ENCODE peak calls at places on chromosomes 5 and 9, in nine cellular contexts. M is MM.1S, A is fibroblast of lung, D is breast epithelium, T is HepG2, G is ascending aorta, Z is body of pancreas, P is lung, V is H9. J is an unnamed sample. For H3K4me1, the result is how much of the 10 kb centered on the place peaks cover.

GRCh38 chr9:100472725-100473261 is at the start of gene TMEFF1:
- DNase-seq in M (peak), A (peak), D (no peak), T (peak), G (no peak), Z (peak), P (no peak), V (peak), J (no peak)

GRCh38 chr5:154444559-154445421 is 1.0 kb upstream of the SAP30L start:
- DNase-seq in M (peak), A (no peak), D (no peak), T (no peak), G (peak), Z (peak), P (no peak), V (peak), J (no peak)

GRCh38 chr5:132065351-132065937 is 5.0 kb downstream of the IL3 start:
- DNase-seq in M (peak), A (peak), D (peak), T (peak), G (no peak), Z (peak), P (peak), V (peak), J (no peak)

GRCh38 chr9:75451045-75451444 is 362.7 kb downstream of the OSTF1 start:
- DNase-seq in M (no peak), A (no peak), D (no peak), T (no peak), G (no peak), Z (no peak), P (no peak), V (no peak), J (no peak)

GRCh38 chr5:37436146-37436934 is 57.2 kb downstream of the WDR70 start:
- DNase-seq in M (peak), A (no peak), D (no peak), T (no peak), G (no peak), Z (no peak), P (no peak), V (no peak), J (no peak)

GRCh38 chr9:135480071-135480941 is 724 bp downstream of the PPP1R26 start:
- DNase-seq in M (peak), A (peak), D (no peak), T (peak), G (no peak), Z (peak), P (no peak), V (peak), J (no peak)

GRCh38 chr5:148972958-148973357 is 89.9 kb downstream of the SH3TC2 start:
- DNase-seq in M (no peak), A (peak), D (no peak), T (peak), G (peak), Z (no peak), P (peak), V (no peak), J (peak)

GRCh38 chr5:56683281-56683680 is 132.1 kb upstream of the MAP3K1 start:
- DNase-seq in M (no peak), A (no peak), D (no peak), T (no peak), G (no peak), Z (no peak), P (no peak), V (no peak), J (no peak)

GRCh38 chr5:167217097-167217743 is 1074.2 kb upstream of the WWC1 start:
- DNase-seq in M (no peak), A (no peak), D (no peak), T (no peak), G (no peak), Z (no peak), P (no peak), V (no peak), J (no peak)

GRCh38 chr9:75960561-75960960 is 70.1 kb downstream of the PCSK5 start:
- DNase-seq in M (no peak), A (no peak), D (no peak), T (no peak), G (no peak), Z (no peak), P (no peak), V (no peak), J (no peak)

GRCh38 chr9:17936365-17936764 is 357.5 kb downstream of the SH3GL2 start:
- DNase-seq in M (no peak), A (no peak), D (no peak), T (no peak), G (no peak), Z (no peak), P (no peak), V (no peak), J (no peak)

GRCh38 chr5:7904170-7904569 is 35.2 kb downstream of the MTRR start:
- DNase-seq in M (no peak), A (peak), D (no peak), T (peak), G (no peak), Z (no peak), P (no peak), V (no peak), J (no peak)

GRCh38 chr5:120465281-120465961 is 1.3 kb downstream of the PRR16 start:
- DNase-seq in M (no peak), A (peak), D (no peak), T (no peak), G (peak), Z (peak), P (no peak), V (peak), J (no peak)

GRCh38 chr5:117131876-117132275 is 557.3 kb upstream of the SEMA6A start:
- DNase-seq in M (no peak), A (no peak), D (no peak), T (no peak), G (no peak), Z (no peak), P (no peak), V (no peak), J (no peak)

GRCh38 chr9:121285835-121286687 is 18.1 kb downstream of the GSN start:
- DNase-seq in M (no peak), A (peak), D (peak), T (no peak), G (peak), Z (peak), P (no peak), V (peak), J (peak)

GRCh38 chr5:154199263-154199662 is 8.7 kb downstream of the GALNT10 start:
- DNase-seq in M (no peak), A (no peak), D (no peak), T (peak), G (no peak), Z (no peak), P (no peak), V (no peak), J (no peak)

GRCh38 chr5:108046955-108047670 is 334.8 kb downstream of the FBXL17 start:
- DNase-seq in M (no peak), A (no peak), D (no peak), T (no peak), G (no peak), Z (no peak), P (no peak), V (peak), J (no peak)

GRCh38 chr9:113511856-113512761 is 48.6 kb downstream of the RGS3 start:
- DNase-seq in M (no peak), A (peak), D (no peak), T (no peak), G (no peak), Z (no peak), P (no peak), V (no peak), J (no peak)

GRCh38 chr9:4922101-4922500 is 63.0 kb upstream of the JAK2 start:
- DNase-seq in M (no peak), A (no peak), D (no peak), T (no peak), G (no peak), Z (no peak), P (no peak), V (no peak), J (no peak)

GRCh38 chr5:106397700-106398099 is 1273.0 kb downstream of the EFNA5 start:
- DNase-seq in M (no peak), A (peak), D (peak), T (no peak), G (no peak), Z (no peak), P (no peak), V (no peak), J (no peak)

GRCh38 chr9:7180247-7180646 is 422.5 kb downstream of the KDM4C start:
- DNase-seq in M (no peak), A (no peak), D (no peak), T (no peak), G (no peak), Z (no peak), P (no peak), V (no peak), J (no peak)

GRCh38 chr9:95138474-95138873 is 179.0 kb downstream of the FANCC start:
- DNase-seq in M (no peak), A (peak), D (no peak), T (no peak), G (no peak), Z (peak), P (no peak), V (peak), J (no peak)

GRCh38 chr5:26482817-26483375 is 555.5 kb downstream of the CDH9 start:
- DNase-seq in M (peak), A (peak), D (no peak), T (peak), G (no peak), Z (peak), P (peak), V (peak), J (peak)

GRCh38 chr5:124747770-124748686 is 1.6 kb upstream of the ZNF608 start:
- DNase-seq in M (peak), A (no peak), D (no peak), T (no peak), G (no peak), Z (no peak), P (no peak), V (no peak), J (no peak)

GRCh38 chr5:149128023-149128875 is 13.0 kb upstream of the ABLIM3 start:
- DNase-seq in M (peak), A (no peak), D (no peak), T (no peak), G (no peak), Z (no peak), P (no peak), V (peak), J (no peak)

GRCh38 chr5:59709833-59710232 is 183.7 kb downstream of the PDE4D start:
- DNase-seq in M (no peak), A (peak), D (no peak), T (no peak), G (no peak), Z (no peak), P (no peak), V (no peak), J (no peak)

GRCh38 chr5:54217826-54218503 is 92.4 kb downstream of the ARL15 start:
- DNase-seq in M (peak), A (peak), D (no peak), T (peak), G (peak), Z (peak), P (no peak), V (no peak), J (peak)

GRCh38 chr9:124708633-124709032 is 62.5 kb downstream of the NR6A1 start:
- DNase-seq in M (no peak), A (peak), D (no peak), T (peak), G (no peak), Z (no peak), P (no peak), V (no peak), J (no peak)

GRCh38 chr5:143086851-143087637 is 316.4 kb downstream of the NR3C1 start:
- DNase-seq in M (no peak), A (peak), D (peak), T (peak), G (no peak), Z (no peak), P (no peak), V (no peak), J (no peak)

GRCh38 chr9:106745876-106746275 is 117.1 kb upstream of the ZNF462 start:
- DNase-seq in M (no peak), A (no peak), D (no peak), T (no peak), G (no peak), Z (no peak), P (no peak), V (no peak), J (no peak)

DNA sequence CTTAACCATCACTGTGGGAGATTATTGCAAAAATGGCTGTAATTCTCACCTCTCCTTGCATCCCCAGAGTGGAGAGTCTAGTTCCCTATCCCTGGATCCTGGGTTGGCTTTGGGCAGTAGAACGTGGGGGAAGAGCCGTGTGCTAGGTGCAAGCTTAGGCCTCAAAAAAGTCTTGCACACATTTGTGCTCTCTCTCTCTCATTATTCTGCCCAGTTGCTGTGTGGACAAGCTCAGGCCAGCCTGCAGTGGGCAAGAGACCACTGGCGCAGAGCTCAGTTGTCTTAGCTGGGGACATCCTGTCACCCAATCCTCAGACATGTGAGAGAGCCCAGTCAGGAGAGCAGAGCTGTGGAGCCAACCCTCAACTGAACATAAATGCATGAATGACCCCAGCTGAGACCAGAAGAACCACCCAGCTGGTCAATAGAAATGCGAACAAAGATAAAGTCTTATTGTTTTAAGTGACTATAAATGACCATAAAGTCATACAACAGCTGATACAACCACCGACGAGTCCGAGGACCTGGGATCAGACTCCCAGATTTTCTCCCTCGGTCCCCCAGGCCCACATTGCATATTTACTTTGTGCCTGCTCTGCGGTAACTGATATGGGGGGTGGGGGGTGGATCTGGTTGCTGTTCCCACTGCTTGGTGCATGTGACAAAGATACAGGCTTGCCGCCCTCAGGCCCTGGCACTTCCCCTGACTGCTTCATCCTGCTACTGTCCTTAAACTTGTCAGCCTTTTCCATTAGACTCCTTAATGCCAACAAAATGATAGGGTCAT is 166.4 kb upstream of the MVB12B start:
- DNase-seq in M (no peak), A (no peak), D (no peak), T (no peak), G (no peak), Z (no peak), P (peak), V (no peak), J (no peak)
- H3K27ac ChIP-seq in M (no peak), A (no peak), D (no peak), T (no peak), G (no peak), Z (no peak), P (no peak), V (no peak), J (no peak)

DNA sequence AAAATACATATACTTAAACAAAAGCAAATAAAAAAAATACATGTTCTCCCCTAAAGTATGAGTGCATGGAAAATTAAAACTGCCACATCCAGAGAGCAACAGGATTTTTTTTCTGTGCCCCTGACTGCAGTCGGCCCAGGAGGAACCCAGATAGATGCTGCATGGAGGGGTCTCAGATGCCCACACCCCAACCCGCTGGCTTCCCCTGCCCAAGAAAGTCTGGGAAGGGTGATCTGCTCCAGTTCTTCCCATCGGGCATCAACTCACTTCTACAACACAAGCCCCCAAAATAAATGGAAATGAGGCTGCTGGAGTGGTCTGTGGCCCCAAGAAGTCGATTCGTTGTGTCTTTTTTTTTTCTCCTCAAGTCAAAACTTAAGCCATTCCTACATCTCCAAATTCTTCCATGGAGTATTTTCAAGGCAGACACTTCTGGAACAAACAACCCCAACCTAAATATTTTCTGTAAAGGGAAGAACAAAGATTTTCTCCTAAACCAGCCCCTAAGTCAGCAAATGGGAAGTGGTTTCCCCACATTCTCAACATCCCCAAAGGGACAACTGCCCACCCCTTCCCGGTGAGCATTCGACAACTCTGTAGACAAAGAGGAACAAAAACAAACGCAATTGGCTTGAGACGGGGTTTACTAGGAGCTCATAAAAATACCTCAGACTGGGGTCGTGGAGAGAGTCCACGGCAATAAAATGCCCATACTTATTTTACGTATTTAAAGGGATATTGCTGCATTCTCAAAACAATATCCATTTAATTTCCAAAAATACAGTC is 46.7 kb downstream of the ROR2 start:
- DNase-seq in M (no peak), A (no peak), D (no peak), T (no peak), G (peak), Z (no peak), P (no peak), V (no peak), J (no peak)
- H3K4me1 ChIP-seq in M (under half), A (under half), D (under half), T (under half), G (under half), Z (half or more), P (under half), V (under half), J (under half)

DNA sequence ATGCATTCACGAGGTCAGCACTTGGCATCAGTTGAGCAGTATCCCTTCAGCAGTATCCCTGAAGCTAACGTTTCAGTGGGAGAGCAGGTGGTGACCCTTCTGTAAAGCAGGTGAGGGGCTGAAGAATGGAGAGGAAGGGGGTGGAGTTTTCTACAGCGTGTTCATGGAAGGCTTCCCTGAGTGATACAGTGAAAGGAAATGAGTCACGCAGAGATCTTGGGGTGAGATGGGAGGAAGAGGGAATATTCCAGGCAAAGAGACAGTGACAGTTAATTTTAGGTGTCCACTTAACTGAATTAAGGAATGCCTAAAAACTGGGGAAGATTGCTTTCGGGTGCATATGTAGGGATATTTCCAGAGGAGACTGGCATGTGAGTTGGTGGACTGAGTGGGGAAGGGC is 25.7 kb downstream of the TAS2R1 start:
- DNase-seq in M (no peak), A (no peak), D (no peak), T (no peak), G (no peak), Z (no peak), P (no peak), V (no peak), J (no peak)
- TF ChIP-seq CTCF in M (no peak), A (no peak), D (no peak), T (no peak), G (no peak), Z (no peak), P (no peak), V (no peak), J (no peak)

DNA sequence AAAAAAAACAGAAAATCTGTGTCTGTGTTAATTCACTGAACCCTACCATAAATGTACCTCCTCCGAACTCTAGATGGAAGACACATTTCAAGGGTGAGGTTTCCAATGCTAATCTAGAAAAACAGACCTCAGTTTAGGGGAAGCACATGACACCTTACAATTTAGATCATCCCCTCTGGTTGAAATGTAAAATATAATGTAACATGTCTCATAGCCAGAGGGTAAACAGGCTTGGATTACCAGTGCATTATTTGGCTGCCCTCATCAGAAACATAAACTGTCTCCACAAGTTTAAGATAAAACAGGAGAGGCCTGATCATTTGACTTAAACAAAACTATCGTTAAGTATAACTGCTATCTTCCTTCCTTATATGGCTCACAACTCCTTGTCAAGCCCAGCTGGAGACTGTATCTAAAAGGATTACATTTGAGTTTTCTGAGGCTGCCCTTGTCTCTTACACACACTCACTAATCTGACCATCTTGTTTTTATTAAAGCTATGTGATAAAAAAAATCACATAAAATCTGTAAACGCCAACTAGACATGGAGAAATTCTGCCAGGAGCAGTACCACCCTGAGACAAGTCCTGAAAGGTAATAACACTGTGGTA is 105.7 kb downstream of the LURAP1L start:
- DNase-seq in M (no peak), A (no peak), D (no peak), T (no peak), G (no peak), Z (no peak), P (no peak), V (no peak), J (no peak)
- H3K27ac ChIP-seq in M (no peak), A (peak), D (no peak), T (no peak), G (no peak), Z (no peak), P (no peak), V (no peak), J (no peak)

DNA sequence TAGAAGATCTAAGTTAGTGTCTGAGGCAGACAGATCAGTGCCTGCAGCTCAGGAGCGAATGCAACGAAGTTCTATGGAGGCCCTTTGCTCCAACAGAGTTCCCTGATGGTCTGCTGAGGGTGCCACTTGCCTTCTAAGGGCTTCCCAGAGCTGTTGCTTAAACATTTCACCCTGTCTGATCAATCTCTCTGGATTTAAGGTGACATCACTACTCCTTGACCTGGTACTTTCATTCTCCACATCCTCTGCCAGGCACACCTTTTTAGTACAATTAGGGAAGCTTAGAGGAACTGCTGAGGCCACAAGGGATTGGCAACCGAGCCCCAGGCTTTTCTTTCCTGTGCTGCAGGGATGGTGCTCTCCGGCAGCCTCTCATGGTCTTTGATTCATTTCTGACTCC is 94.2 kb upstream of the IFNK start:
- DNase-seq in M (no peak), A (no peak), D (no peak), T (no peak), G (no peak), Z (no peak), P (no peak), V (no peak), J (no peak)
- H3K4me1 ChIP-seq in M (under half), A (under half), D (under half), T (under half), G (under half), Z (under half), P (under half), V (under half), J (under half)

GRCh38 chr9:83642784-83643183 is 19.8 kb downstream of the IDNK start:
- DNase-seq in M (no peak), A (no peak), D (no peak), T (no peak), G (no peak), Z (no peak), P (no peak), V (no peak), J (no peak)
- TF ChIP-seq CTCF in M (no peak), A (no peak), D (no peak), T (no peak), G (no peak), Z (no peak), P (no peak), V (peak), J (no peak)

GRCh38 chr5:150184990-150185952 is 4.6 kb upstream of the SLC6A7 start:
- DNase-seq in M (no peak), A (no peak), D (no peak), T (peak), G (no peak), Z (no peak), P (no peak), V (no peak), J (no peak)
- H3K27ac ChIP-seq in M (no peak), A (no peak), D (no peak), T (no peak), G (no peak), Z (no peak), P (no peak), V (no peak), J (no peak)

J was measured in tibial nerve.